ENCODE peak calls at places on chromosomes 7 and 10, in eight cellular contexts. F is lung, K is heart left ventricle, Q is thoracic aorta, X is fibroblast of lung, N is fibroblast of the aortic adventitia, B is lower lobe of right lung, D is fibroblast of villous mesenchyme. R is an unnamed sample.

GRCh38 chr10:133384071-133384470 is 5.0 kb downstream of the PAOX start:
- DNase-seq in F (no peak), K (no peak), Q (no peak), X (no peak), N (no peak), B (peak), D (no peak), R (peak)

GRCh38 chr10:75770634-75771081 is 339.2 kb downstream of the LRMDA start:
- DNase-seq in F (no peak), K (no peak), Q (no peak), X (peak), N (peak), B (no peak), D (peak), R (no peak)

GRCh38 chr7:45088821-45089313 is at the start of gene NACAD:
- DNase-seq in F (no peak), K (no peak), Q (no peak), X (peak), N (peak), B (no peak), D (peak), R (no peak)

GRCh38 chr7:100483728-100484635 is at the start of gene NYAP1:
- DNase-seq in F (no peak), K (peak), Q (no peak), X (peak), N (peak), B (peak), D (peak), R (no peak)

GRCh38 chr10:70952446-70952845 is 64.1 kb upstream of the PCBD1 start:
- DNase-seq in F (no peak), K (no peak), Q (no peak), X (no peak), N (no peak), B (no peak), D (no peak), R (no peak)

GRCh38 chr7:28382146-28382545 is 30.2 kb upstream of the CREB5 start:
- DNase-seq in F (no peak), K (no peak), Q (no peak), X (no peak), N (no peak), B (no peak), D (no peak), R (no peak)

GRCh38 chr7:127905491-127906330 is 125.5 kb downstream of the LRRC4 start:
- DNase-seq in F (no peak), K (no peak), Q (no peak), X (peak), N (peak), B (no peak), D (peak), R (no peak)

GRCh38 chr7:142804715-142805114 is 33.9 kb downstream of the PRSS2 start:
- DNase-seq in F (peak), K (no peak), Q (no peak), X (no peak), N (no peak), B (no peak), D (no peak), R (peak)

GRCh38 chr10:103923502-103923901 is 5.5 kb upstream of the STN1 start:
- DNase-seq in F (no peak), K (no peak), Q (no peak), X (no peak), N (no peak), B (no peak), D (no peak), R (no peak)

GRCh38 chr10:102422586-102423129 is 2.0 kb downstream of the FBXL15 start:
- DNase-seq in F (peak), K (peak), Q (no peak), X (peak), N (peak), B (peak), D (peak), R (peak)

GRCh38 chr7:105198223-105198622 is 184.2 kb downstream of the KMT2E start:
- DNase-seq in F (no peak), K (no peak), Q (no peak), X (peak), N (peak), B (no peak), D (peak), R (no peak)

GRCh38 chr7:21887779-21888178 is 57.9 kb downstream of the CDCA7L start:
- DNase-seq in F (no peak), K (no peak), Q (no peak), X (no peak), N (no peak), B (no peak), D (no peak), R (no peak)

GRCh38 chr7:133739817-133740216 is 387.3 kb upstream of the LRGUK start:
- DNase-seq in F (no peak), K (no peak), Q (no peak), X (no peak), N (no peak), B (no peak), D (no peak), R (no peak)

GRCh38 chr7:138282997-138283396 is 177.1 kb upstream of the TRIM24 start:
- DNase-seq in F (no peak), K (no peak), Q (no peak), X (peak), N (no peak), B (no peak), D (peak), R (no peak)

GRCh38 chr7:727806-728460 is 852 bp upstream of the PRKAR1B start:
- DNase-seq in F (no peak), K (no peak), Q (no peak), X (peak), N (peak), B (peak), D (peak), R (no peak)

GRCh38 chr7:47180268-47180826 is 401.6 kb downstream of the TNS3 start:
- DNase-seq in F (peak), K (no peak), Q (no peak), X (peak), N (peak), B (no peak), D (peak), R (no peak)

GRCh38 chr7:42928754-42929153 is 3.2 kb downstream of the PSMA2 start:
- DNase-seq in F (no peak), K (no peak), Q (no peak), X (no peak), N (no peak), B (no peak), D (no peak), R (no peak)

GRCh38 chr10:62258926-62259325 is 9.7 kb downstream of the RTKN2 start:
- DNase-seq in F (no peak), K (no peak), Q (no peak), X (no peak), N (no peak), B (no peak), D (no peak), R (no peak)

GRCh38 chr7:100641860-100642533 is 645 bp upstream of the TFR2 start:
- DNase-seq in F (no peak), K (no peak), Q (no peak), X (no peak), N (no peak), B (no peak), D (no peak), R (no peak)

GRCh38 chr7:73715648-73716317 is 3.7 kb downstream of the STX1A start:
- DNase-seq in F (no peak), K (peak), Q (no peak), X (peak), N (peak), B (no peak), D (peak), R (no peak)

GRCh38 chr10:26214538-26215461 is 1.8 kb upstream of the GAD2 start:
- DNase-seq in F (no peak), K (no peak), Q (no peak), X (no peak), N (no peak), B (no peak), D (no peak), R (no peak)

GRCh38 chr10:43211431-43212042 is 55.3 kb downstream of the RASGEF1A start:
- DNase-seq in F (no peak), K (peak), Q (no peak), X (no peak), N (no peak), B (peak), D (no peak), R (peak)

GRCh38 chr7:36999851-37000480 is 275.7 kb upstream of the AOAH start:
- DNase-seq in F (no peak), K (no peak), Q (no peak), X (peak), N (peak), B (no peak), D (no peak), R (no peak)

GRCh38 chr10:443459-443858 is 246.0 kb downstream of the DIP2C start:
- DNase-seq in F (no peak), K (no peak), Q (no peak), X (no peak), N (no peak), B (no peak), D (no peak), R (no peak)
- H3K4me3 ChIP-seq in F (no peak), K (no peak), Q (no peak), X (no peak), N (no peak), B (no peak), D (no peak), R (no peak)

DNA sequence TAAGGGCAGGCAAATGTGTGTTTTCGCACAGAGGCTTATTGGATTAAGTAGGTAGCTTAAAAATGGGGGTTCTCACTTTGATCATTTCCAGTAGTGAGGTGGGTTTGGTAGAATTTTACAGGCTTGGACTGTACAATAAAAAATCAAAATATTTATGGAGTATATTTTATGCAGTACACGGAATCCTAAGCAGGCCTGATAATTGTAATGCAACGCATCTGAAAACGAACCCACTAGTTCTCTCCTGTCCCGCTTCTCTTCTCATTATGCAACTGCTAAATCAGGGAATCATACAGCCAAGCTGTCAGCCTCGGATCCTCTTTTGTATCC is 377 bp upstream of the POLR1F start:
- DNase-seq in F (no peak), K (no peak), Q (no peak), X (no peak), N (no peak), B (no peak), D (no peak), R (no peak)
- H3K4me3 ChIP-seq in F (no peak), K (peak), Q (peak), X (no peak), N (no peak), B (peak), D (no peak), R (peak)

GRCh38 chr10:89838002-89838615 is 136.7 kb downstream of the KIF20B start:
- DNase-seq in F (no peak), K (no peak), Q (no peak), X (no peak), N (no peak), B (no peak), D (no peak), R (no peak)

GRCh38 chr10:89836840-89837172 is 135.4 kb downstream of the KIF20B start:
- DNase-seq in F (no peak), K (no peak), Q (no peak), X (no peak), N (no peak), B (peak), D (no peak), R (no peak)

DNA sequence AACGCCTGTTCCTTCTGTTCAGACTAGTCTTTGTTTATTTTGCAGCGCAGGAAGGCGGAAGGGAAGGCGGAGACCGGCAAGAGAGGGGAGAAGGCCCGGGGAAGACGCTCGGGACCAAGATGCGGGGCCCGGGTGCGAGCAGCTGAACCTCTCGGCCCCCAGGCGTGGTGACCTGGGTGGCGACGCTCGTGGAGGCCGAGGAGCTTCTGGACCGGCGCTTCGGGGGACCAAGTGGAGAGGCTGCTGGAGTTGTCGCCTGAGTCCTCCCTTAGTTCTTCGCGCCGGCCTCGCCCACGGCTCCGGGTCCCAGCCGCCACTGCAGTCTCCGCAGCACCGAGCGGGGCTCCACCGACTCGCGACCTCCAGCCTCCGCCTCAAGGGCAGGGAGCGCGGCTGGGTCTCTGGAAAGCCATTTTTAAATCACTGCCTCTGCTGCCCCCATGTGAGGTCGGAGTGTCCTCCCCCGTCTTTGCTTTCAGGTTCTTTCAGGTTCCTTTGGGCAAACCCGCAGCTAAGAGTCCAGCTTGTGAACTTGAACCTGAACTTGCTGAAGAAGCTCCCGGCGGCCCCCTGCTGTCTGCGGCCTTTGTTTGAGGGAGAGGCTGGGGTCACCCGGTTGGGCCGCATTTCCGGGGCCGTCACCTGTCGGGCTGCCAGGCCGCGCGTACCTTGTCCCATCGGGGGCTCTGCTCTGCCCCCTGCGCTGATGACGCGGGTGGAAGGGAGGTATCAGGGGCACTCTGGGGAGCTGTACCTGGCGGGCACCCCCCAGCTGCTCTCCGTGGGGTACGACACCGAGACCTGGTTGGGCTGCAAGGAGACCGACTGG is 136.0 kb downstream of the KIF20B start:
- DNase-seq in F (peak), K (peak), Q (no peak), X (peak), N (peak), B (peak), D (peak), R (peak)
- H3K4me3 ChIP-seq in F (peak), K (peak), Q (peak), X (peak), N (peak), B (peak), D (peak), R (peak)

GRCh38 chr10:93718937-93719725 is 16.7 kb upstream of the FRA10AC1 start:
- DNase-seq in F (no peak), K (no peak), Q (no peak), X (no peak), N (no peak), B (peak), D (peak), R (no peak)
- H3K4me3 ChIP-seq in F (no peak), K (no peak), Q (no peak), X (no peak), N (no peak), B (no peak), D (no peak), R (no peak)

GRCh38 chr7:130917669-130918128 is 183.7 kb upstream of the KLF14 start:
- DNase-seq in F (no peak), K (no peak), Q (no peak), X (peak), N (no peak), B (no peak), D (peak), R (no peak)

GRCh38 chr7:130919316-130920103 is 185.5 kb upstream of the KLF14 start:
- DNase-seq in F (no peak), K (no peak), Q (no peak), X (no peak), N (peak), B (no peak), D (no peak), R (no peak)

GRCh38 chr7:130920122-130920521 is 186.1 kb upstream of the KLF14 start:
- DNase-seq in F (no peak), K (no peak), Q (no peak), X (no peak), N (no peak), B (no peak), D (no peak), R (no peak)

GRCh38 chr7:130921391-130922180 is 187.6 kb upstream of the KLF14 start:
- DNase-seq in F (no peak), K (no peak), Q (peak), X (peak), N (peak), B (no peak), D (peak), R (peak)

DNA sequence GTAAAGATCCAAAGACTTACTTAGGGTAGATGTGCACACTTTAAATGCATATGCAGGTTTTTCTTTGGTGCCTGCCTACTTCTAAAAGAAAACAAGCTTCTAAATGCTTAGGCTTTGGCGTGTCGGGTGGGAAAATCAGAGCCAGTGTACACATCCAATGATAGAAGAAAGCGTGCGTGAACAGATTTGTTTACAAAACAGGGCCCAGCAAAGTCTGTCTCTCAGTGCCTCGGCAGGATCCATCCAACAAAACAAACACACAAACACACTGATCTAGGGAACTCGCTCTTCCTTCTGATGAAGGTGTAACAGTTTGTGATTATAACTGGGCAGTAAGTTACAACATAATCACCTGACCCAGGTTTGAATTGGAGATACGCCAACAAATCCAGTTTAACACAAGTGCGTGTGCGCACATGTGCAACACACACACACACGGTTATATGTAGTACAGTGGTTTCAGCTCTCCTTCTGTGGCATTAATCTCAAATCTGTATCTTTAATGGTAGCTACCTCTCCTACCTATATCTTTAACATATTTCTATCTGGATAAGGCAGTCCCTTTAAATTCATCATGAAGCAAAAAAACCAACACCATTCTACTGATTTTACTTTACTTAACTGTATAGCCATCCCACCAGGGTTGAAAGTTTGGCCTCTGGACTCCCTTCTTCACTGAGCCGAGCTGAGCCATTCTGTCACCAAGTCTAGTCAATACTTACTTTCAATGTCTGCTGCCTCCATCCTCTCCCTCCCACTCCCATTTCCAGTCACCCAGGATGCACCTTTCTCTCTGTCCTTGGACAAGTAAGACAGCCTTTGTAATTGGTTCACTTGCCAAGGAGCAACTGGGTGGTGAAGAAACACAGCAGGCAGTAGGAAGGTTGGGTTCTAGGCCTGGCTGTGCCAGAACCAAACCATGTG is 184.4 kb upstream of the KLF14 start:
- DNase-seq in F (no peak), K (no peak), Q (no peak), X (no peak), N (no peak), B (no peak), D (peak), R (no peak)
- H3K4me3 ChIP-seq in F (no peak), K (no peak), Q (no peak), X (no peak), N (no peak), B (no peak), D (no peak), R (no peak)

GRCh38 chr10:49446031-49446430 is 50.1 kb upstream of the DRGX start:
- DNase-seq in F (no peak), K (no peak), Q (no peak), X (peak), N (peak), B (no peak), D (peak), R (no peak)

GRCh38 chr10:49444349-49444748 is 48.5 kb upstream of the DRGX start:
- DNase-seq in F (no peak), K (no peak), Q (no peak), X (no peak), N (no peak), B (no peak), D (no peak), R (no peak)

GRCh38 chr10:49442863-49443262 is 47.0 kb upstream of the DRGX start:
- DNase-seq in F (no peak), K (no peak), Q (no peak), X (no peak), N (no peak), B (no peak), D (no peak), R (no peak)

DNA sequence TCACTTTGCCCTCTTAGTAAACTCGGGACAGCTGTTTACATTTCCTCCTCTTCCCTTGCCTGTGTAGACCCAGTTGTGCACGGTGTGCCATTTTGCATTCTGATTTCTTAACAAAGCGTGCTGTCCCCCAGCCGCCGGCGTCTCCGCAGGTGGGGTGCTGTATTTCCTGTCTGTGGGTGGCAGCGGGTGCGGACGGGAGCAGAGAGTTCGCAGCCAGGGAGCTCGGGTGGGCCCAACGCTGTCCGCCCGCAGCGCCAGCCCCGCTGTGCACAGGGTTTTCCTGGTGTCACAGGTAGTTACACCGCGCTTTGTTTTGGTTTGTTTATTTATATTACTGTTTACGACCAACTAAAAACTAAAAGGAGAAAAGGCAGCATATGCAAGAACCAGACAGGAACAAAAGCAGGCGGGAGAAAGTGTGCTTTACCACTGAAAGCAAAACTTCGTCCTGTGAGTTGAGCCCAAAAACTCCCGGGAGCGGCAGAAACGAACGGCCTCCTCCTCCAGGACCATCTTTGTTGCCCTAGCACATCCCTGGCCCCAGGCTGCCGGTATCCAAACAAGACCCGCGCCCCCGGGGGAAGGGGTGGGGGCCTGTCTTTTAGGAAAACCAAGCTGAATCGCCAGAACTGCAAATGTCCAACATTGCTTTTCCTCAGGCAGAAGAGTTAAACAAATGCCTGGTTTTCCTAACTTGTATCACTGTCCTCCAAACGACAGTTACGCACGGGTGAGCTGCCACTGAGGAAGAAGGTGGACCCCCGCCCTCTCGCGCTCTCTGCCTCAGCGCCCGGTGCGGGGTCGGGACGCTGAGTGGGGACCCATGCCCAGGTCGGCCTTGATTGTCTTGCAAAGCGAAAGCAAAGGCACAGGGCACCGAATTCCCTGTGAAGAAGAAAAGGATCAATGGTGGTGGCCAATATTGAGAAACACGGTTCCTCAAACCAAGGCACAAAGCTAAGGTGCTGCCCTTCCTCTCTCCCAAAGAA is 45.9 kb upstream of the DRGX start:
- DNase-seq in F (no peak), K (no peak), Q (no peak), X (no peak), N (no peak), B (no peak), D (no peak), R (no peak)
- H3K4me3 ChIP-seq in F (no peak), K (no peak), Q (no peak), X (no peak), N (peak), B (no peak), D (no peak), R (peak)

GRCh38 chr7:55545496-55545895 is 26.8 kb downstream of the VOPP1 start:
- DNase-seq in F (no peak), K (no peak), Q (no peak), X (peak), N (peak), B (no peak), D (peak), R (no peak)
- H3K4me3 ChIP-seq in F (no peak), K (no peak), Q (no peak), X (no peak), N (no peak), B (no peak), D (no peak), R (no peak)

R was measured in kidney.